ENCODE peak calls at places on chromosomes 16 and 17, in four cellular contexts. One of them, this sample, is unnamed.

GRCh38 chr17:47981462-47981861 is 10.5 kb downstream of the CDK5RAP3 start:
- DNase-seq in HepG2: no peak
- DNase-seq in K562: no peak
- DNase-seq in Panc1: no peak
- DNase-seq in this sample: no peak

GRCh38 chr17:12549499-12549901 is 116.2 kb upstream of the MYOCD start:
- DNase-seq in HepG2: no peak
- DNase-seq in Panc1: no peak
- DNase-seq in K562: no peak
- DNase-seq in this sample: no peak

GRCh38 chr16:69880640-69881133 is 70.4 kb upstream of the CLEC18A start:
- DNase-seq in K562: no peak
- DNase-seq in HepG2: no peak
- DNase-seq in Panc1: no peak
- DNase-seq in this sample: no peak

GRCh38 chr17:72614871-72615626 is 477.4 kb downstream of the SLC39A11 start:
- DNase-seq in K562: no peak
- DNase-seq in Panc1: no peak
- DNase-seq in HepG2: peak; percentile 98
- DNase-seq in this sample: peak; percentile 81

GRCh38 chr16:66890796-66891195 is 10.5 kb downstream of the PDP2 start:
- DNase-seq in HepG2: no peak
- DNase-seq in K562: no peak
- DNase-seq in Panc1: no peak
- DNase-seq in this sample: no peak

GRCh38 chr16:24347556-24347955 is 91.4 kb downstream of the CACNG3 start:
- DNase-seq in HepG2: peak; percentile 61
- DNase-seq in Panc1: no peak
- DNase-seq in K562: no peak
- DNase-seq in this sample: no peak

GRCh38 chr17:41421116-41421515 is 3.3 kb downstream of the KRT37 start:
- DNase-seq in K562: no peak
- DNase-seq in HepG2: peak; percentile 40
- DNase-seq in Panc1: no peak
- DNase-seq in this sample: no peak

GRCh38 chr17:61395983-61396585 is 3.6 kb upstream of the TBX2 start:
- DNase-seq in Panc1: no peak
- DNase-seq in K562: no peak
- DNase-seq in HepG2: no peak
- DNase-seq in this sample: no peak

GRCh38 chr17:69539781-69540319 is 125.4 kb downstream of the MAP2K6 start:
- DNase-seq in HepG2: no peak
- DNase-seq in K562: no peak
- DNase-seq in Panc1: no peak
- DNase-seq in this sample: no peak

GRCh38 chr17:35245196-35245486 is 2.3 kb downstream of the SLFN5 start:
- DNase-seq in HepG2: no peak
- DNase-seq in Panc1: peak; percentile 68
- DNase-seq in K562: no peak
- DNase-seq in this sample: peak; percentile 68

GRCh38 chr17:19812407-19812806 is 55.3 kb downstream of the ULK2 start:
- DNase-seq in Panc1: no peak
- DNase-seq in K562: peak; percentile 2
- DNase-seq in HepG2: no peak
- DNase-seq in this sample: no peak

GRCh38 chr16:57435838-57436237 is 11.3 kb downstream of the CIAPIN1 start:
- DNase-seq in Panc1: no peak
- DNase-seq in K562: no peak
- DNase-seq in HepG2: no peak
- DNase-seq in this sample: no peak

GRCh38 chr17:81365601-81366585 is 29.4 kb upstream of the BAHCC1 start:
- DNase-seq in HepG2: peak; percentile 72
- DNase-seq in K562: peak; percentile 58
- DNase-seq in Panc1: no peak
- DNase-seq in this sample: peak; percentile 89

GRCh38 chr17:69223809-69224208 is 4.8 kb downstream of the ABCA10 start:
- DNase-seq in K562: no peak
- DNase-seq in Panc1: no peak
- DNase-seq in HepG2: peak; percentile 69
- DNase-seq in this sample: no peak

GRCh38 chr17:77840576-77841160 is 117.8 kb upstream of the TNRC6C start:
- DNase-seq in Panc1: no peak
- DNase-seq in K562: peak; percentile 36
- DNase-seq in HepG2: no peak
- DNase-seq in this sample: no peak

GRCh38 chr17:75748706-75749105 is 16.3 kb downstream of the GALK1 start:
- DNase-seq in K562: no peak
- DNase-seq in HepG2: no peak
- DNase-seq in Panc1: no peak
- DNase-seq in this sample: no peak

GRCh38 chr17:35981908-35982330 is 622 bp upstream of the CCL16 start:
- DNase-seq in Panc1: no peak
- DNase-seq in K562: peak; percentile 14
- DNase-seq in HepG2: peak; percentile 75
- DNase-seq in this sample: no peak

GRCh38 chr17:46043606-46044005 is 44.6 kb downstream of the STH start:
- DNase-seq in Panc1: no peak
- DNase-seq in HepG2: no peak
- DNase-seq in K562: no peak
- DNase-seq in this sample: no peak

GRCh38 chr17:65057520-65058075 is 1.1 kb upstream of the GNA13 start:
- DNase-seq in K562: no peak
- DNase-seq in HepG2: no peak
- DNase-seq in Panc1: no peak
- DNase-seq in this sample: no peak

GRCh38 chr17:42698736-42699414 is 16.5 kb downstream of the CNTNAP1 start:
- DNase-seq in HepG2: no peak
- DNase-seq in Panc1: no peak
- DNase-seq in K562: peak; percentile 97
- DNase-seq in this sample: no peak

GRCh38 chr17:79269620-79270019 is 195.0 kb downstream of the ENGASE start:
- DNase-seq in HepG2: no peak
- DNase-seq in Panc1: no peak
- DNase-seq in K562: no peak
- DNase-seq in this sample: no peak

GRCh38 chr17:79793924-79794304 is 3.0 kb downstream of the CBX8 start:
- DNase-seq in K562: no peak
- DNase-seq in Panc1: no peak
- DNase-seq in HepG2: no peak
- DNase-seq in this sample: peak; percentile 26

GRCh38 chr16:23597003-23597756 is 1.1 kb upstream of the NDUFAB1 start:
- DNase-seq in K562: peak; percentile 90
- DNase-seq in Panc1: no peak
- DNase-seq in HepG2: peak; percentile 71
- DNase-seq in this sample: peak; percentile 50

GRCh38 chr16:55478827-55479559 is at the start of gene MMP2:
- DNase-seq in HepG2: no peak
- DNase-seq in K562: no peak
- DNase-seq in Panc1: no peak
- DNase-seq in this sample: no peak

GRCh38 chr16:79284760-79285159 is 315.8 kb downstream of the MAF start:
- DNase-seq in Panc1: no peak
- DNase-seq in K562: no peak
- DNase-seq in HepG2: no peak
- DNase-seq in this sample: no peak

GRCh38 chr17:28682655-28683054 is 20.6 kb downstream of the SUPT6H start:
- DNase-seq in K562: no peak
- DNase-seq in Panc1: no peak
- DNase-seq in HepG2: no peak
- DNase-seq in this sample: no peak

GRCh38 chr17:34562387-34562786 is 17.0 kb upstream of the TMEM132E start:
- DNase-seq in K562: peak; percentile 13
- DNase-seq in Panc1: no peak
- DNase-seq in HepG2: no peak
- DNase-seq in this sample: no peak

GRCh38 chr16:55908641-55909040 is 33.5 kb upstream of the CES5A start:
- DNase-seq in K562: no peak
- DNase-seq in Panc1: no peak
- DNase-seq in HepG2: no peak
- DNase-seq in this sample: no peak

GRCh38 chr17:75260679-75261335 is 599 bp downstream of the GGA3 start:
- DNase-seq in HepG2: no peak
- DNase-seq in Panc1: no peak
- DNase-seq in K562: no peak
- DNase-seq in this sample: no peak

GRCh38 chr17:37605813-37606505 is 3.3 kb downstream of the SYNRG start:
- DNase-seq in HepG2: no peak
- DNase-seq in K562: no peak
- DNase-seq in Panc1: no peak
- DNase-seq in this sample: no peak

GRCh38 chr17:2591040-2591640 is 2.3 kb upstream of the PAFAH1B1 start:
- DNase-seq in HepG2: no peak
- DNase-seq in K562: no peak
- DNase-seq in Panc1: no peak
- DNase-seq in this sample: no peak

GRCh38 chr16:65005696-65006095 is 116.2 kb downstream of the CDH11 start:
- DNase-seq in HepG2: no peak
- DNase-seq in Panc1: no peak
- DNase-seq in K562: no peak
- DNase-seq in this sample: no peak

GRCh38 chr17:671076-671762 is 43.4 kb downstream of the VPS53 start:
- DNase-seq in K562: no peak
- DNase-seq in Panc1: no peak
- DNase-seq in HepG2: no peak
- DNase-seq in this sample: no peak

GRCh38 chr16:87195190-87195589 is 122.0 kb downstream of the C16orf95 start:
- DNase-seq in Panc1: no peak
- DNase-seq in K562: no peak
- DNase-seq in HepG2: no peak
- DNase-seq in this sample: no peak

GRCh38 chr16:29745853-29746345 is at the start of gene C16orf54:
- DNase-seq in HepG2: no peak
- DNase-seq in Panc1: no peak
- DNase-seq in K562: no peak
- DNase-seq in this sample: no peak

GRCh38 chr17:44464037-44464436 is 39.2 kb downstream of the GPATCH8 start:
- DNase-seq in HepG2: no peak
- DNase-seq in K562: no peak
- DNase-seq in Panc1: no peak
- DNase-seq in this sample: no peak

GRCh38 chr16:1691956-1692355 is 13.9 kb downstream of the JPT2 start:
- DNase-seq in HepG2: no peak
- DNase-seq in Panc1: no peak
- DNase-seq in K562: no peak
- DNase-seq in this sample: no peak

GRCh38 chr16:4053663-4054479 is 62.4 kb downstream of the ADCY9 start:
- DNase-seq in K562: no peak
- DNase-seq in HepG2: no peak
- DNase-seq in Panc1: peak; percentile 18
- DNase-seq in this sample: peak; percentile 12

GRCh38 chr17:2849327-2849670 is 53.1 kb downstream of the RAP1GAP2 start:
- DNase-seq in HepG2: no peak
- DNase-seq in K562: no peak
- DNase-seq in Panc1: no peak
- DNase-seq in this sample: no peak

GRCh38 chr16:3922241-3922640 is 41.7 kb upstream of the CREBBP start:
- DNase-seq in Panc1: no peak
- DNase-seq in K562: no peak
- DNase-seq in HepG2: no peak
- DNase-seq in this sample: no peak

GRCh38 chr17:32007463-32008298 is 498 bp downstream of the LRRC37B start:
- DNase-seq in K562: peak; percentile 66
- DNase-seq in HepG2: no peak
- DNase-seq in Panc1: no peak
- DNase-seq in this sample: no peak
- TF ChIP-seq TCF7L2 in K562: no peak
- TF ChIP-seq TCF7L2 in HepG2: no peak
- TF ChIP-seq TCF7L2 in Panc1: no peak
- TF ChIP-seq TCF7L2 in this sample: no peak

GRCh38 chr17:10807704-10808128 is 3.8 kb upstream of the TMEM238L start:
- DNase-seq in HepG2: no peak
- DNase-seq in K562: peak; percentile 16
- DNase-seq in Panc1: no peak
- DNase-seq in this sample: no peak
- TF ChIP-seq TCF7L2 in HepG2: no peak
- TF ChIP-seq TCF7L2 in K562: no peak
- TF ChIP-seq TCF7L2 in Panc1: no peak
- TF ChIP-seq TCF7L2 in this sample: no peak

DNA sequence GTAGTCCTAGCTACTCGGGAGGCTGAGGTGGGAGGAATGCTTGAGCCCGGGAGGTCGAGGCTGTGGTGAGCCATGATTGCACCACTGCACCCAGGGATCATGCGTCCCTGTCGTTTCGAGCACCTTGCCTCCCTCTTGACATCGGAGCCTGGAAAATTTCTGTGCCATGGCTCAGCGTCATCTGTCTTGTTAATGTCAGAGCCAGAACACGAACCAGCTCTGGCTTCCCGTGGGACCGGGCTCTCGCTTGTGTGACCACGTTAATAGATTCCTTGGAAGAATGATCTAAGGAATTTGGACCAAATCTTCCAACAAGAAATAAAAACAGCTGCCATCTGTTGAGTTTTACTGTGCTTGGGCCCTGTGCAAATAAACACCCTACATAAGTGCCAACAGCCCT is 117.7 kb downstream of the ABCC1 start:
- DNase-seq in HepG2: no peak
- DNase-seq in K562: no peak
- DNase-seq in Panc1: no peak
- DNase-seq in this sample: no peak
- TF ChIP-seq TCF7L2 in HepG2: no peak
- TF ChIP-seq TCF7L2 in K562: no peak
- TF ChIP-seq TCF7L2 in Panc1: no peak
- TF ChIP-seq TCF7L2 in this sample: no peak

DNA sequence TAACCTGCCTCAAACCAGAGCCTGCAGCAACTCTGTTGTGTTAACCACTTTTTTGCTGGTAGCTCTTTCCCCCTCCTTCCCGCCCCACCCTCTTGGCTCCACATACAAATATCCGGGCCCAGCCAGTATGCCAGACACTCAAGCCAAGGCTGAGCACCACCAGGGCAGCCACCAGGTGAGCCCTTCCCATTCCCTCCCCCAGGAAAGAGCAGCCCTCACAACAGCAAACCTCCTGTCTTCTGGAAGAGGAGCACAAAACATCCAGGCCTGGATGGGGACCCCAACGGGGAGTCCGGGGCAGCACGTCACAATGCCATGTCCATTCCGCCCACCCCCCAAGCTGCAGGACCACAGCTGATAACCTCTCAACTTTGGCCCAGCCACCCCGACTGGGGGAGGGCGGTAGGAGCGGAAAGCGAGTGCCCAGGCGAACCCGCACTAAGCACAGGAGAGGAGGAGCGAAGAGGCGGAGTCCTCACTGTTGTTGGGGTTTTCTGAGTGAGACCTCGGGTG is 757 bp downstream of the ORMDL3 start:
- DNase-seq in Panc1: no peak
- DNase-seq in HepG2: peak; percentile 78
- DNase-seq in K562: peak; percentile 79
- DNase-seq in this sample: no peak
- TF ChIP-seq TCF7L2 in Panc1: no peak
- TF ChIP-seq TCF7L2 in HepG2: no peak
- TF ChIP-seq TCF7L2 in K562: no peak
- TF ChIP-seq TCF7L2 in this sample: no peak

This sample was measured in HCT116.